ENCODE peak calls at places on chromosomes 3 and 15, in four cellular contexts. F is upper lobe of right lung, S is neural progenitor cell, O is WERI-Rb-1. L is an unnamed sample.

GRCh38 chr15:35925634-35926380 is 379.8 kb upstream of the DPH6 start:
- DNase-seq in F (no peak), S (no peak), O (no peak), L (no peak)

GRCh38 chr15:77107531-77108355 is 36.8 kb upstream of the TSPAN3 start:
- DNase-seq in F (peak; percentile 70), S (peak; percentile 83), O (peak; percentile 76), L (peak; percentile 75)

GRCh38 chr3:64158334-64158733 is 66.9 kb downstream of the PRICKLE2 start:
- DNase-seq in S (no peak), F (no peak), O (no peak), L (no peak)

GRCh38 chr3:35141406-35141805 is 497.9 kb upstream of the ARPP21 start:
- DNase-seq in O (no peak), F (no peak), S (no peak), L (no peak)

GRCh38 chr15:71648095-71648494 is 162.3 kb upstream of the NR2E3 start:
- DNase-seq in S (no peak), F (no peak), O (no peak), L (no peak)

GRCh38 chr3:149808209-149808829 is 4.7 kb upstream of the RNF13 start:
- DNase-seq in F (peak; percentile 67), S (peak; percentile 67), O (peak; percentile 72), L (peak; percentile 76)

GRCh38 chr3:138945646-138946553 is 1.0 kb downstream of the FOXL2 start:
- DNase-seq in O (peak; percentile 43), F (no peak), S (peak; percentile 66), L (peak; percentile 37)

GRCh38 chr3:136296960-136297359 is 46.8 kb downstream of the PCCB start:
- DNase-seq in O (no peak), S (no peak), F (no peak), L (no peak)

GRCh38 chr3:196712514-196713413 is 587 bp downstream of the PIGX start:
- DNase-seq in F (peak; percentile 89), S (peak; percentile 84), O (no peak), L (peak; percentile 76)

GRCh38 chr3:197520311-197521276 is 35.2 kb downstream of the BDH1 start:
- DNase-seq in O (peak; percentile 72), F (peak; percentile 76), S (peak; percentile 72), L (no peak)

GRCh38 chr3:195319060-195319459 is 48.1 kb upstream of the XXYLT1 start:
- DNase-seq in O (no peak), F (no peak), S (no peak), L (no peak)

GRCh38 chr3:126109146-126109859 is 25.4 kb upstream of the SLC41A3 start:
- DNase-seq in F (no peak), S (no peak), O (no peak), L (no peak)

GRCh38 chr3:117238805-117239204 is 529.2 kb downstream of the TUSC7 start:
- DNase-seq in S (peak; percentile 27), F (no peak), O (no peak), L (no peak)

GRCh38 chr3:195613468-195614069 is 29.8 kb upstream of the APOD start:
- DNase-seq in O (no peak), S (no peak), F (no peak), L (no peak)

GRCh38 chr15:31344824-31345605 is 18.4 kb downstream of the KLF13 start:
- DNase-seq in O (no peak), F (peak; percentile 76), S (no peak), L (no peak)

GRCh38 chr15:41125063-41125669 is 9.1 kb upstream of the INO80 start:
- DNase-seq in F (no peak), O (no peak), S (no peak), L (no peak)

GRCh38 chr3:189076459-189076858 is 95.3 kb upstream of the TPRG1 start:
- DNase-seq in F (no peak), S (no peak), O (no peak), L (no peak)

GRCh38 chr3:46935168-46935858 is 41.2 kb downstream of the CCDC12 start:
- DNase-seq in F (no peak), S (peak; percentile 59), O (peak; percentile 24), L (peak; percentile 98)

GRCh38 chr3:129518581-129518980 is 9.9 kb upstream of the RHO start:
- DNase-seq in F (peak; percentile 51), S (no peak), O (no peak), L (no peak)

GRCh38 chr3:32816439-32817194 is 1.2 kb upstream of the TRIM71 start:
- DNase-seq in O (no peak), S (peak; percentile 96), F (peak; percentile 78), L (peak; percentile 19)

GRCh38 chr15:89361451-89362202 is 27.0 kb upstream of the POLG start:
- DNase-seq in S (peak; percentile 93), F (peak; percentile 84), O (peak; percentile 76), L (peak; percentile 92)

GRCh38 chr3:52106951-52107611 is 47.1 kb downstream of the POC1A start:
- DNase-seq in O (no peak), S (no peak), F (no peak), L (no peak)

GRCh38 chr3:128786434-128787020 is 60.5 kb downstream of the RAB7A start:
- DNase-seq in S (no peak), F (no peak), O (no peak), L (peak; percentile 46)

GRCh38 chr3:197137741-197138140 is 108.1 kb upstream of the MELTF start:
- DNase-seq in S (no peak), O (no peak), F (no peak), L (no peak)

GRCh38 chr3:143291826-143292447 is 172.4 kb downstream of the CHST2 start:
- DNase-seq in S (no peak), O (no peak), F (no peak), L (peak; percentile 47)

GRCh38 chr3:72520690-72521308 is 327.4 kb downstream of the SHQ1 start:
- DNase-seq in F (no peak), O (no peak), S (no peak), L (no peak)

GRCh38 chr3:38730281-38730680 is 80.8 kb upstream of the SCN5A start:
- DNase-seq in O (no peak), S (no peak), F (no peak), L (no peak)

GRCh38 chr15:39391230-39391629 is 189.6 kb upstream of the THBS1 start:
- DNase-seq in O (no peak), S (no peak), F (no peak), L (no peak)

GRCh38 chr15:39396979-39397615 is 183.8 kb upstream of the THBS1 start:
- DNase-seq in S (no peak), O (no peak), F (no peak), L (peak; percentile 92)

GRCh38 chr15:39392469-39393047 is 188.3 kb upstream of the THBS1 start:
- DNase-seq in F (no peak), S (no peak), O (no peak), L (no peak)

GRCh38 chr15:39394534-39394933 is 186.3 kb upstream of the THBS1 start:
- DNase-seq in O (no peak), F (no peak), S (no peak), L (no peak)

GRCh38 chr15:39393575-39394335 is 187.1 kb upstream of the THBS1 start:
- DNase-seq in S (no peak), O (no peak), F (no peak), L (no peak)
- H3K27ac ChIP-seq in S (no peak overlapping the region), O (no peak overlapping the region), F (no peak overlapping the region), L (no peak overlapping the region)

GRCh38 chr15:60889506-60889905 is 339.6 kb downstream of the RORA start:
- DNase-seq in O (no peak), S (no peak), F (no peak), L (no peak)

GRCh38 chr15:60898896-60899295 is 330.2 kb downstream of the RORA start:
- DNase-seq in F (no peak), O (no peak), S (no peak), L (no peak)

GRCh38 chr15:60890361-60890991 is 338.6 kb downstream of the RORA start:
- DNase-seq in O (no peak), S (no peak), F (no peak), L (no peak)

GRCh38 chr15:60893886-60894285 is 335.2 kb downstream of the RORA start:
- DNase-seq in O (peak; percentile 27), F (no peak), S (no peak), L (no peak)

DNA sequence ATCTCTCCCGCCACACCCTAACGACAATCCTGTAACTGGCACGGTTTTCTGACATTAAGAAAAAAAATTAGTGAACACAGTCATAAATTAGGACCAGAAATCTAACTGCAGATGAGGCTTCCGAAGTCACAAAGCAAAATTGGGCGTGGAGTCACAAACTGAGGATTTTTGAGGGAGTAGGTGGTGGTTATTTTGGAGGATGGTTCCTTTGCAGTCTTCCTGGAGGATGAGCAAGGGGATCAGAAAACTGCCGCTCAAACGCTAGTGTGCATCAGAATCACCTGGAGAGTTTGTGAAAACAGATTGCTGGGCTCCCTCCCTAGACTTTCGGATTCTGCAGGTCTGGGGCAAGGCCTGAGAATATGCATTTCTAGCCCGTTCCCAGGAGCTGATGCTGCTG is 334.8 kb downstream of the RORA start:
- DNase-seq in S (no peak), F (no peak), O (no peak), L (no peak)
- H3K27me3 ChIP-seq in S (no peaks in the 10 kb centered on the region), F (no peaks in the 10 kb centered on the region), O (no peaks in the 10 kb centered on the region), L (peaks cover 36% of the 10 kb centered on the region)

GRCh38 chr15:68578960-68579935 is at the start of gene CORO2B:
- DNase-seq in O (peak; percentile 55), F (peak; percentile 68), S (peak; percentile 77), L (peak; percentile 59)
- H3K4me3 ChIP-seq in O (peak within 1 kb of the TSS; percentile 73), F (peak within 1 kb of the TSS; percentile 50), S (peak within 1 kb of the TSS; percentile 68), L (peak within 1 kb of the TSS; percentile 54)

DNA sequence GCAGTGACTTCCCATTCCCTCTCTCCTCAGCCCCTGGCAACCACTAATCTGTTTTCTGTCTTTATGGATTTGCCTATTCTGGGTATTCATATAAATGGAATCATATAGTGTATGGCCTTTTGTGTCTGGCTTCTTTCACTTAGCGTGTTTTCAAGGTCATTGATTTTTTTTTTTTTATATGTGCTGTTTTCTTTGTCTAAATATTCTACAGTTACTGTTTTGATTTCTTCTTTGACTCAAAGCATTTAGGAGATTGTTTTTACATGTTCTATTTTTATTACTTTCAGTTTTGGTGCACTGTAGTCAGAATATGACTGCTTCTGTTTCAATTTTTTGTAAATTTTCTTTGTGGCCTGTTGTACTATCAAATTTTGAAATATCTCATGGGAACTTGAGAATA is 71.9 kb upstream of the RNU6-1 start:
- DNase-seq in S (no peak), O (no peak), F (no peak), L (no peak)
- H3K27ac ChIP-seq in S (no peak overlapping the region), O (no peak overlapping the region), F (no peak overlapping the region), L (no peak overlapping the region)